ENCODE peak calls at places on chromosome 2, in six cellular contexts. One of them, this sample, is unnamed.

GRCh38 chr2:105925390-105925789 is 180.7 kb downstream of the NCK2 start:
- DNase-seq in Right ventricle myocardium superior: no peak
- DNase-seq in spleen: no peak
- DNase-seq in activated T-helper 1 cell treated with Interleukin-2 at 50 U/mL for 16 hours: no peak
- DNase-seq in stimulated activated CD8-positive, alpha-beta memory T cell treated with anti-CD3 and anti-CD28 coated beads, Interleukin-7, amount 100 ng/mL, for 4 hours: no peak
- DNase-seq in CD8-positive, alpha-beta memory T cell: no peak
- DNase-seq in this sample: no peak

GRCh38 chr2:230849633-230850357 is 14.9 kb upstream of the ITM2C start:
- DNase-seq in Right ventricle myocardium superior: peak
- DNase-seq in spleen: peak
- DNase-seq in activated T-helper 1 cell treated with Interleukin-2 at 50 U/mL for 16 hours: peak
- DNase-seq in stimulated activated CD8-positive, alpha-beta memory T cell treated with anti-CD3 and anti-CD28 coated beads, Interleukin-7, amount 100 ng/mL, for 4 hours: no peak
- DNase-seq in CD8-positive, alpha-beta memory T cell: peak
- DNase-seq in this sample: peak

GRCh38 chr2:209463226-209463625 is 39.4 kb downstream of the MAP2 start:
- DNase-seq in Right ventricle myocardium superior: no peak
- DNase-seq in spleen: no peak
- DNase-seq in activated T-helper 1 cell treated with Interleukin-2 at 50 U/mL for 16 hours: no peak
- DNase-seq in stimulated activated CD8-positive, alpha-beta memory T cell treated with anti-CD3 and anti-CD28 coated beads, Interleukin-7, amount 100 ng/mL, for 4 hours: no peak
- DNase-seq in CD8-positive, alpha-beta memory T cell: no peak
- DNase-seq in this sample: no peak

GRCh38 chr2:170969872-170970271 is 40.8 kb downstream of the GORASP2 start:
- DNase-seq in Right ventricle myocardium superior: no peak
- DNase-seq in spleen: no peak
- DNase-seq in activated T-helper 1 cell treated with Interleukin-2 at 50 U/mL for 16 hours: no peak
- DNase-seq in stimulated activated CD8-positive, alpha-beta memory T cell treated with anti-CD3 and anti-CD28 coated beads, Interleukin-7, amount 100 ng/mL, for 4 hours: no peak
- DNase-seq in CD8-positive, alpha-beta memory T cell: no peak
- DNase-seq in this sample: no peak

GRCh38 chr2:222965555-222965954 is 86.4 kb upstream of the KCNE4 start:
- DNase-seq in Right ventricle myocardium superior: no peak
- DNase-seq in spleen: no peak
- DNase-seq in activated T-helper 1 cell treated with Interleukin-2 at 50 U/mL for 16 hours: no peak
- DNase-seq in stimulated activated CD8-positive, alpha-beta memory T cell treated with anti-CD3 and anti-CD28 coated beads, Interleukin-7, amount 100 ng/mL, for 4 hours: no peak
- DNase-seq in CD8-positive, alpha-beta memory T cell: no peak
- DNase-seq in this sample: no peak

GRCh38 chr2:208363485-208363884 is 43.1 kb upstream of the PTH2R start:
- DNase-seq in Right ventricle myocardium superior: no peak
- DNase-seq in spleen: no peak
- DNase-seq in activated T-helper 1 cell treated with Interleukin-2 at 50 U/mL for 16 hours: no peak
- DNase-seq in stimulated activated CD8-positive, alpha-beta memory T cell treated with anti-CD3 and anti-CD28 coated beads, Interleukin-7, amount 100 ng/mL, for 4 hours: no peak
- DNase-seq in CD8-positive, alpha-beta memory T cell: no peak
- DNase-seq in this sample: no peak

GRCh38 chr2:96074156-96074555 is 39.4 kb upstream of the GPAT2 start:
- DNase-seq in Right ventricle myocardium superior: no peak
- DNase-seq in spleen: peak
- DNase-seq in activated T-helper 1 cell treated with Interleukin-2 at 50 U/mL for 16 hours: no peak
- DNase-seq in stimulated activated CD8-positive, alpha-beta memory T cell treated with anti-CD3 and anti-CD28 coated beads, Interleukin-7, amount 100 ng/mL, for 4 hours: no peak
- DNase-seq in CD8-positive, alpha-beta memory T cell: no peak
- DNase-seq in this sample: no peak

GRCh38 chr2:79831919-79832318 is 319.1 kb downstream of the CTNNA2 start:
- DNase-seq in Right ventricle myocardium superior: no peak
- DNase-seq in spleen: no peak
- DNase-seq in activated T-helper 1 cell treated with Interleukin-2 at 50 U/mL for 16 hours: no peak
- DNase-seq in stimulated activated CD8-positive, alpha-beta memory T cell treated with anti-CD3 and anti-CD28 coated beads, Interleukin-7, amount 100 ng/mL, for 4 hours: no peak
- DNase-seq in CD8-positive, alpha-beta memory T cell: no peak
- DNase-seq in this sample: no peak

GRCh38 chr2:196171248-196171871 is at the start of gene STK17B:
- DNase-seq in Right ventricle myocardium superior: peak
- DNase-seq in spleen: peak
- DNase-seq in activated T-helper 1 cell treated with Interleukin-2 at 50 U/mL for 16 hours: peak
- DNase-seq in stimulated activated CD8-positive, alpha-beta memory T cell treated with anti-CD3 and anti-CD28 coated beads, Interleukin-7, amount 100 ng/mL, for 4 hours: peak
- DNase-seq in CD8-positive, alpha-beta memory T cell: peak
- DNase-seq in this sample: peak

GRCh38 chr2:182887753-182888415 is 21.4 kb upstream of the FRZB start:
- DNase-seq in Right ventricle myocardium superior: no peak
- DNase-seq in spleen: no peak
- DNase-seq in activated T-helper 1 cell treated with Interleukin-2 at 50 U/mL for 16 hours: no peak
- DNase-seq in stimulated activated CD8-positive, alpha-beta memory T cell treated with anti-CD3 and anti-CD28 coated beads, Interleukin-7, amount 100 ng/mL, for 4 hours: no peak
- DNase-seq in CD8-positive, alpha-beta memory T cell: no peak
- DNase-seq in this sample: no peak

GRCh38 chr2:160271166-160272086 is 71.4 kb upstream of the ITGB6 start:
- DNase-seq in Right ventricle myocardium superior: peak
- DNase-seq in spleen: no peak
- DNase-seq in activated T-helper 1 cell treated with Interleukin-2 at 50 U/mL for 16 hours: no peak
- DNase-seq in stimulated activated CD8-positive, alpha-beta memory T cell treated with anti-CD3 and anti-CD28 coated beads, Interleukin-7, amount 100 ng/mL, for 4 hours: no peak
- DNase-seq in CD8-positive, alpha-beta memory T cell: no peak
- DNase-seq in this sample: no peak

GRCh38 chr2:103161456-103162289 is 399.8 kb downstream of the TMEM182 start:
- DNase-seq in Right ventricle myocardium superior: no peak
- DNase-seq in spleen: no peak
- DNase-seq in activated T-helper 1 cell treated with Interleukin-2 at 50 U/mL for 16 hours: no peak
- DNase-seq in stimulated activated CD8-positive, alpha-beta memory T cell treated with anti-CD3 and anti-CD28 coated beads, Interleukin-7, amount 100 ng/mL, for 4 hours: no peak
- DNase-seq in CD8-positive, alpha-beta memory T cell: no peak
- DNase-seq in this sample: no peak

GRCh38 chr2:119649364-119649917 is 29.6 kb upstream of the TMEM177 start:
- DNase-seq in Right ventricle myocardium superior: no peak
- DNase-seq in spleen: no peak
- DNase-seq in activated T-helper 1 cell treated with Interleukin-2 at 50 U/mL for 16 hours: no peak
- DNase-seq in stimulated activated CD8-positive, alpha-beta memory T cell treated with anti-CD3 and anti-CD28 coated beads, Interleukin-7, amount 100 ng/mL, for 4 hours: no peak
- DNase-seq in CD8-positive, alpha-beta memory T cell: no peak
- DNase-seq in this sample: no peak

GRCh38 chr2:225400060-225400511 is 576 bp downstream of the NYAP2 start:
- DNase-seq in Right ventricle myocardium superior: no peak
- DNase-seq in spleen: no peak
- DNase-seq in activated T-helper 1 cell treated with Interleukin-2 at 50 U/mL for 16 hours: no peak
- DNase-seq in stimulated activated CD8-positive, alpha-beta memory T cell treated with anti-CD3 and anti-CD28 coated beads, Interleukin-7, amount 100 ng/mL, for 4 hours: no peak
- DNase-seq in CD8-positive, alpha-beta memory T cell: no peak
- DNase-seq in this sample: no peak

GRCh38 chr2:144510206-144510991 is 9.5 kb downstream of the ZEB2 start:
- DNase-seq in Right ventricle myocardium superior: no peak
- DNase-seq in spleen: no peak
- DNase-seq in activated T-helper 1 cell treated with Interleukin-2 at 50 U/mL for 16 hours: no peak
- DNase-seq in stimulated activated CD8-positive, alpha-beta memory T cell treated with anti-CD3 and anti-CD28 coated beads, Interleukin-7, amount 100 ng/mL, for 4 hours: no peak
- DNase-seq in CD8-positive, alpha-beta memory T cell: peak
- DNase-seq in this sample: no peak

GRCh38 chr2:9206991-9207640 is 504 bp downstream of the ASAP2 start:
- DNase-seq in Right ventricle myocardium superior: peak
- DNase-seq in spleen: peak
- DNase-seq in activated T-helper 1 cell treated with Interleukin-2 at 50 U/mL for 16 hours: no peak
- DNase-seq in stimulated activated CD8-positive, alpha-beta memory T cell treated with anti-CD3 and anti-CD28 coated beads, Interleukin-7, amount 100 ng/mL, for 4 hours: no peak
- DNase-seq in CD8-positive, alpha-beta memory T cell: no peak
- DNase-seq in this sample: no peak

GRCh38 chr2:134148843-134149472 is 104.9 kb upstream of the MGAT5 start:
- DNase-seq in Right ventricle myocardium superior: no peak
- DNase-seq in spleen: no peak
- DNase-seq in activated T-helper 1 cell treated with Interleukin-2 at 50 U/mL for 16 hours: no peak
- DNase-seq in stimulated activated CD8-positive, alpha-beta memory T cell treated with anti-CD3 and anti-CD28 coated beads, Interleukin-7, amount 100 ng/mL, for 4 hours: no peak
- DNase-seq in CD8-positive, alpha-beta memory T cell: no peak
- DNase-seq in this sample: no peak

GRCh38 chr2:31523871-31524492 is 56.8 kb downstream of the SRD5A2 start:
- DNase-seq in Right ventricle myocardium superior: no peak
- DNase-seq in spleen: no peak
- DNase-seq in activated T-helper 1 cell treated with Interleukin-2 at 50 U/mL for 16 hours: no peak
- DNase-seq in stimulated activated CD8-positive, alpha-beta memory T cell treated with anti-CD3 and anti-CD28 coated beads, Interleukin-7, amount 100 ng/mL, for 4 hours: peak
- DNase-seq in CD8-positive, alpha-beta memory T cell: peak
- DNase-seq in this sample: no peak

GRCh38 chr2:152890746-152891145 is 172.3 kb downstream of the ARL6IP6 start:
- DNase-seq in Right ventricle myocardium superior: no peak
- DNase-seq in spleen: no peak
- DNase-seq in activated T-helper 1 cell treated with Interleukin-2 at 50 U/mL for 16 hours: no peak
- DNase-seq in stimulated activated CD8-positive, alpha-beta memory T cell treated with anti-CD3 and anti-CD28 coated beads, Interleukin-7, amount 100 ng/mL, for 4 hours: no peak
- DNase-seq in CD8-positive, alpha-beta memory T cell: no peak
- DNase-seq in this sample: no peak

GRCh38 chr2:111185496-111186022 is 64.8 kb downstream of the BCL2L11 start:
- DNase-seq in Right ventricle myocardium superior: peak
- DNase-seq in spleen: no peak
- DNase-seq in activated T-helper 1 cell treated with Interleukin-2 at 50 U/mL for 16 hours: no peak
- DNase-seq in stimulated activated CD8-positive, alpha-beta memory T cell treated with anti-CD3 and anti-CD28 coated beads, Interleukin-7, amount 100 ng/mL, for 4 hours: no peak
- DNase-seq in CD8-positive, alpha-beta memory T cell: no peak
- DNase-seq in this sample: no peak

GRCh38 chr2:33317369-33318015 is 159.0 kb upstream of the RASGRP3 start:
- DNase-seq in Right ventricle myocardium superior: no peak
- DNase-seq in spleen: no peak
- DNase-seq in activated T-helper 1 cell treated with Interleukin-2 at 50 U/mL for 16 hours: no peak
- DNase-seq in stimulated activated CD8-positive, alpha-beta memory T cell treated with anti-CD3 and anti-CD28 coated beads, Interleukin-7, amount 100 ng/mL, for 4 hours: no peak
- DNase-seq in CD8-positive, alpha-beta memory T cell: no peak
- DNase-seq in this sample: no peak

GRCh38 chr2:193124820-193125219 is 930.1 kb upstream of the TMEFF2 start:
- DNase-seq in Right ventricle myocardium superior: no peak
- DNase-seq in spleen: no peak
- DNase-seq in activated T-helper 1 cell treated with Interleukin-2 at 50 U/mL for 16 hours: no peak
- DNase-seq in stimulated activated CD8-positive, alpha-beta memory T cell treated with anti-CD3 and anti-CD28 coated beads, Interleukin-7, amount 100 ng/mL, for 4 hours: no peak
- DNase-seq in CD8-positive, alpha-beta memory T cell: no peak
- DNase-seq in this sample: no peak

GRCh38 chr2:45439788-45440773 is 171.0 kb downstream of the SRBD1 start:
- DNase-seq in Right ventricle myocardium superior: no peak
- DNase-seq in spleen: no peak
- DNase-seq in activated T-helper 1 cell treated with Interleukin-2 at 50 U/mL for 16 hours: no peak
- DNase-seq in stimulated activated CD8-positive, alpha-beta memory T cell treated with anti-CD3 and anti-CD28 coated beads, Interleukin-7, amount 100 ng/mL, for 4 hours: no peak
- DNase-seq in CD8-positive, alpha-beta memory T cell: no peak
- DNase-seq in this sample: no peak

GRCh38 chr2:27842894-27843293 is 47.3 kb downstream of the RBKS start:
- DNase-seq in Right ventricle myocardium superior: no peak
- DNase-seq in spleen: no peak
- DNase-seq in activated T-helper 1 cell treated with Interleukin-2 at 50 U/mL for 16 hours: no peak
- DNase-seq in stimulated activated CD8-positive, alpha-beta memory T cell treated with anti-CD3 and anti-CD28 coated beads, Interleukin-7, amount 100 ng/mL, for 4 hours: no peak
- DNase-seq in CD8-positive, alpha-beta memory T cell: no peak
- DNase-seq in this sample: no peak

GRCh38 chr2:201909348-201909747 is 103.0 kb downstream of the CDK15 start:
- DNase-seq in Right ventricle myocardium superior: no peak
- DNase-seq in spleen: no peak
- DNase-seq in activated T-helper 1 cell treated with Interleukin-2 at 50 U/mL for 16 hours: no peak
- DNase-seq in stimulated activated CD8-positive, alpha-beta memory T cell treated with anti-CD3 and anti-CD28 coated beads, Interleukin-7, amount 100 ng/mL, for 4 hours: no peak
- DNase-seq in CD8-positive, alpha-beta memory T cell: no peak
- DNase-seq in this sample: no peak

GRCh38 chr2:104902317-104902716 is 48.4 kb downstream of the POU3F3 start:
- DNase-seq in Right ventricle myocardium superior: no peak
- DNase-seq in spleen: no peak
- DNase-seq in activated T-helper 1 cell treated with Interleukin-2 at 50 U/mL for 16 hours: no peak
- DNase-seq in stimulated activated CD8-positive, alpha-beta memory T cell treated with anti-CD3 and anti-CD28 coated beads, Interleukin-7, amount 100 ng/mL, for 4 hours: no peak
- DNase-seq in CD8-positive, alpha-beta memory T cell: no peak
- DNase-seq in this sample: no peak

GRCh38 chr2:230916218-230916617 is 8.8 kb downstream of the GPR55 start:
- DNase-seq in Right ventricle myocardium superior: no peak
- DNase-seq in spleen: peak
- DNase-seq in activated T-helper 1 cell treated with Interleukin-2 at 50 U/mL for 16 hours: no peak
- DNase-seq in stimulated activated CD8-positive, alpha-beta memory T cell treated with anti-CD3 and anti-CD28 coated beads, Interleukin-7, amount 100 ng/mL, for 4 hours: no peak
- DNase-seq in CD8-positive, alpha-beta memory T cell: no peak
- DNase-seq in this sample: no peak

GRCh38 chr2:30957591-30957990 is 150.3 kb upstream of the CAPN13 start:
- DNase-seq in Right ventricle myocardium superior: no peak
- DNase-seq in spleen: no peak
- DNase-seq in activated T-helper 1 cell treated with Interleukin-2 at 50 U/mL for 16 hours: no peak
- DNase-seq in stimulated activated CD8-positive, alpha-beta memory T cell treated with anti-CD3 and anti-CD28 coated beads, Interleukin-7, amount 100 ng/mL, for 4 hours: no peak
- DNase-seq in CD8-positive, alpha-beta memory T cell: no peak
- DNase-seq in this sample: no peak

GRCh38 chr2:24924732-24925131 is 4.7 kb upstream of the ADCY3 start:
- DNase-seq in Right ventricle myocardium superior: no peak
- DNase-seq in spleen: peak
- DNase-seq in activated T-helper 1 cell treated with Interleukin-2 at 50 U/mL for 16 hours: no peak
- DNase-seq in stimulated activated CD8-positive, alpha-beta memory T cell treated with anti-CD3 and anti-CD28 coated beads, Interleukin-7, amount 100 ng/mL, for 4 hours: no peak
- DNase-seq in CD8-positive, alpha-beta memory T cell: no peak
- DNase-seq in this sample: no peak

GRCh38 chr2:234745347-234745746 is 206.5 kb upstream of the SH3BP4 start:
- DNase-seq in Right ventricle myocardium superior: no peak
- DNase-seq in spleen: no peak
- DNase-seq in activated T-helper 1 cell treated with Interleukin-2 at 50 U/mL for 16 hours: no peak
- DNase-seq in stimulated activated CD8-positive, alpha-beta memory T cell treated with anti-CD3 and anti-CD28 coated beads, Interleukin-7, amount 100 ng/mL, for 4 hours: no peak
- DNase-seq in CD8-positive, alpha-beta memory T cell: no peak
- DNase-seq in this sample: no peak

GRCh38 chr2:67159929-67160328 is 237.2 kb upstream of the ETAA1 start:
- DNase-seq in Right ventricle myocardium superior: no peak
- DNase-seq in spleen: no peak
- DNase-seq in activated T-helper 1 cell treated with Interleukin-2 at 50 U/mL for 16 hours: no peak
- DNase-seq in stimulated activated CD8-positive, alpha-beta memory T cell treated with anti-CD3 and anti-CD28 coated beads, Interleukin-7, amount 100 ng/mL, for 4 hours: no peak
- DNase-seq in CD8-positive, alpha-beta memory T cell: no peak
- DNase-seq in this sample: no peak

GRCh38 chr2:61733563-61733962 is 120.3 kb downstream of the FAM161A start:
- DNase-seq in Right ventricle myocardium superior: no peak
- DNase-seq in spleen: no peak
- DNase-seq in activated T-helper 1 cell treated with Interleukin-2 at 50 U/mL for 16 hours: no peak
- DNase-seq in stimulated activated CD8-positive, alpha-beta memory T cell treated with anti-CD3 and anti-CD28 coated beads, Interleukin-7, amount 100 ng/mL, for 4 hours: no peak
- DNase-seq in CD8-positive, alpha-beta memory T cell: no peak
- DNase-seq in this sample: no peak

This sample was measured in naive thymus-derived CD8-positive, alpha-beta T cell.